ENCODE peak calls at places on chromosomes 11 and 22, in nine cellular contexts. One of them, this sample, is unnamed.

GRCh38 chr11:124402326-124402922 is 3.6 kb upstream of the OR8B3 start:
- DNase-seq in K562: peak
- DNase-seq in SK-N-SH: peak
- DNase-seq in HepG2: peak
- DNase-seq in H1: peak
- DNase-seq in A549: peak
- DNase-seq in HCT116: peak
- DNase-seq in WTC11: peak
- DNase-seq in endothelial cell of umbilical vein: peak
- DNase-seq in this sample: no peak

GRCh38 chr11:69578167-69578566 is 62.8 kb upstream of the CCND1 start:
- DNase-seq in HCT116: no peak
- DNase-seq in WTC11: no peak
- DNase-seq in SK-N-SH: no peak
- DNase-seq in endothelial cell of umbilical vein: no peak
- DNase-seq in H1: no peak
- DNase-seq in A549: no peak
- DNase-seq in HepG2: no peak
- DNase-seq in K562: no peak
- DNase-seq in this sample: peak

GRCh38 chr11:117816151-117816741 is 8.3 kb downstream of the FXYD2 start:
- DNase-seq in endothelial cell of umbilical vein: no peak
- DNase-seq in H1: no peak
- DNase-seq in HCT116: no peak
- DNase-seq in SK-N-SH: peak
- DNase-seq in WTC11: no peak
- DNase-seq in K562: no peak
- DNase-seq in A549: peak
- DNase-seq in HepG2: peak
- DNase-seq in this sample: no peak

GRCh38 chr11:19767691-19768151 is 55.1 kb downstream of the NAV2 start:
- DNase-seq in endothelial cell of umbilical vein: peak
- DNase-seq in A549: no peak
- DNase-seq in HCT116: no peak
- DNase-seq in HepG2: no peak
- DNase-seq in SK-N-SH: peak
- DNase-seq in WTC11: no peak
- DNase-seq in K562: no peak
- DNase-seq in H1: no peak
- DNase-seq in this sample: no peak

GRCh38 chr11:62505784-62506145 is 40.8 kb downstream of the AHNAK start:
- DNase-seq in A549: no peak
- DNase-seq in HCT116: no peak
- DNase-seq in SK-N-SH: no peak
- DNase-seq in H1: no peak
- DNase-seq in K562: no peak
- DNase-seq in WTC11: no peak
- DNase-seq in HepG2: no peak
- DNase-seq in endothelial cell of umbilical vein: no peak
- DNase-seq in this sample: no peak

GRCh38 chr11:2802389-2803185 is 83.0 kb downstream of the CDKN1C start:
- DNase-seq in HepG2: no peak
- DNase-seq in A549: no peak
- DNase-seq in SK-N-SH: no peak
- DNase-seq in HCT116: no peak
- DNase-seq in WTC11: peak
- DNase-seq in K562: no peak
- DNase-seq in endothelial cell of umbilical vein: no peak
- DNase-seq in H1: peak
- DNase-seq in this sample: no peak

GRCh38 chr22:45740236-45740635 is 68.6 kb downstream of the ATXN10 start:
- DNase-seq in K562: no peak
- DNase-seq in HepG2: no peak
- DNase-seq in SK-N-SH: no peak
- DNase-seq in WTC11: no peak
- DNase-seq in H1: no peak
- DNase-seq in HCT116: no peak
- DNase-seq in A549: no peak
- DNase-seq in endothelial cell of umbilical vein: no peak
- DNase-seq in this sample: no peak

GRCh38 chr11:2653930-2654739 is 45.7 kb downstream of the KCNQ1OT1 start:
- DNase-seq in HepG2: no peak
- DNase-seq in WTC11: no peak
- DNase-seq in HCT116: no peak
- DNase-seq in endothelial cell of umbilical vein: no peak
- DNase-seq in K562: peak
- DNase-seq in A549: no peak
- DNase-seq in H1: no peak
- DNase-seq in SK-N-SH: peak
- DNase-seq in this sample: no peak

GRCh38 chr22:25082096-25082495 is 117.6 kb upstream of the CRYBB3 start:
- DNase-seq in H1: no peak
- DNase-seq in K562: no peak
- DNase-seq in WTC11: no peak
- DNase-seq in A549: no peak
- DNase-seq in SK-N-SH: no peak
- DNase-seq in endothelial cell of umbilical vein: no peak
- DNase-seq in HepG2: no peak
- DNase-seq in HCT116: no peak
- DNase-seq in this sample: no peak

GRCh38 chr22:25080855-25081254 is 118.8 kb upstream of the CRYBB3 start:
- DNase-seq in endothelial cell of umbilical vein: no peak
- DNase-seq in HCT116: no peak
- DNase-seq in HepG2: no peak
- DNase-seq in H1: no peak
- DNase-seq in A549: no peak
- DNase-seq in K562: no peak
- DNase-seq in SK-N-SH: no peak
- DNase-seq in WTC11: no peak
- DNase-seq in this sample: no peak

GRCh38 chr22:25078591-25078990 is 121.1 kb upstream of the CRYBB3 start:
- DNase-seq in HepG2: no peak
- DNase-seq in H1: no peak
- DNase-seq in K562: no peak
- DNase-seq in SK-N-SH: no peak
- DNase-seq in A549: no peak
- DNase-seq in endothelial cell of umbilical vein: no peak
- DNase-seq in HCT116: no peak
- DNase-seq in WTC11: no peak
- DNase-seq in this sample: no peak

GRCh38 chr22:25083414-25084166 is 116.1 kb upstream of the CRYBB3 start:
- DNase-seq in WTC11: no peak
- DNase-seq in H1: no peak
- DNase-seq in HCT116: no peak
- DNase-seq in K562: no peak
- DNase-seq in HepG2: peak
- DNase-seq in A549: no peak
- DNase-seq in SK-N-SH: peak
- DNase-seq in endothelial cell of umbilical vein: no peak
- DNase-seq in this sample: no peak

GRCh38 chr22:25081409-25081824 is 118.2 kb upstream of the CRYBB3 start:
- DNase-seq in endothelial cell of umbilical vein: peak
- DNase-seq in K562: peak
- DNase-seq in H1: peak
- DNase-seq in A549: peak
- DNase-seq in HCT116: peak
- DNase-seq in SK-N-SH: peak
- DNase-seq in WTC11: peak
- DNase-seq in HepG2: peak
- DNase-seq in this sample: no peak
- TF ChIP-seq MAX in endothelial cell of umbilical vein: no peak
- TF ChIP-seq MAX in K562: no peak
- TF ChIP-seq MAX in H1: peak
- TF ChIP-seq MAX in A549: peak
- TF ChIP-seq MAX in HCT116: peak
- TF ChIP-seq MAX in SK-N-SH: no peak
- TF ChIP-seq MAX in WTC11: no peak
- TF ChIP-seq MAX in HepG2: peak
- TF ChIP-seq MAX in this sample: no peak

GRCh38 chr22:36293606-36294292 is 40.8 kb downstream of the APOL1 start:
- DNase-seq in endothelial cell of umbilical vein: no peak
- DNase-seq in HepG2: no peak
- DNase-seq in SK-N-SH: no peak
- DNase-seq in HCT116: no peak
- DNase-seq in WTC11: no peak
- DNase-seq in A549: no peak
- DNase-seq in H1: no peak
- DNase-seq in K562: no peak
- DNase-seq in this sample: no peak
- TF ChIP-seq MAX in endothelial cell of umbilical vein: no peak
- TF ChIP-seq MAX in HepG2: no peak
- TF ChIP-seq MAX in SK-N-SH: no peak
- TF ChIP-seq MAX in HCT116: no peak
- TF ChIP-seq MAX in WTC11: no peak
- TF ChIP-seq MAX in A549: no peak
- TF ChIP-seq MAX in H1: no peak
- TF ChIP-seq MAX in K562: no peak
- TF ChIP-seq MAX in this sample: no peak

GRCh38 chr11:12377824-12378593 is 638 bp downstream of the PARVA start:
- DNase-seq in A549: peak
- DNase-seq in K562: peak
- DNase-seq in endothelial cell of umbilical vein: peak
- DNase-seq in WTC11: peak
- DNase-seq in H1: peak
- DNase-seq in HepG2: peak
- DNase-seq in SK-N-SH: peak
- DNase-seq in HCT116: peak
- DNase-seq in this sample: no peak

GRCh38 chr11:12377106-12377823 is at the start of gene PARVA:
- DNase-seq in SK-N-SH: no peak
- DNase-seq in H1: peak
- DNase-seq in endothelial cell of umbilical vein: peak
- DNase-seq in HCT116: peak
- DNase-seq in K562: no peak
- DNase-seq in HepG2: peak
- DNase-seq in A549: peak
- DNase-seq in WTC11: peak
- DNase-seq in this sample: no peak

GRCh38 chr11:12382451-12382850 is 5.1 kb downstream of the PARVA start:
- DNase-seq in H1: no peak
- DNase-seq in WTC11: no peak
- DNase-seq in A549: no peak
- DNase-seq in endothelial cell of umbilical vein: no peak
- DNase-seq in HepG2: no peak
- DNase-seq in HCT116: no peak
- DNase-seq in K562: no peak
- DNase-seq in SK-N-SH: no peak
- DNase-seq in this sample: no peak

GRCh38 chr11:12381875-12382274 is 4.5 kb downstream of the PARVA start:
- DNase-seq in HCT116: no peak
- DNase-seq in HepG2: no peak
- DNase-seq in endothelial cell of umbilical vein: no peak
- DNase-seq in K562: no peak
- DNase-seq in H1: no peak
- DNase-seq in SK-N-SH: no peak
- DNase-seq in A549: no peak
- DNase-seq in WTC11: no peak
- DNase-seq in this sample: no peak

DNA sequence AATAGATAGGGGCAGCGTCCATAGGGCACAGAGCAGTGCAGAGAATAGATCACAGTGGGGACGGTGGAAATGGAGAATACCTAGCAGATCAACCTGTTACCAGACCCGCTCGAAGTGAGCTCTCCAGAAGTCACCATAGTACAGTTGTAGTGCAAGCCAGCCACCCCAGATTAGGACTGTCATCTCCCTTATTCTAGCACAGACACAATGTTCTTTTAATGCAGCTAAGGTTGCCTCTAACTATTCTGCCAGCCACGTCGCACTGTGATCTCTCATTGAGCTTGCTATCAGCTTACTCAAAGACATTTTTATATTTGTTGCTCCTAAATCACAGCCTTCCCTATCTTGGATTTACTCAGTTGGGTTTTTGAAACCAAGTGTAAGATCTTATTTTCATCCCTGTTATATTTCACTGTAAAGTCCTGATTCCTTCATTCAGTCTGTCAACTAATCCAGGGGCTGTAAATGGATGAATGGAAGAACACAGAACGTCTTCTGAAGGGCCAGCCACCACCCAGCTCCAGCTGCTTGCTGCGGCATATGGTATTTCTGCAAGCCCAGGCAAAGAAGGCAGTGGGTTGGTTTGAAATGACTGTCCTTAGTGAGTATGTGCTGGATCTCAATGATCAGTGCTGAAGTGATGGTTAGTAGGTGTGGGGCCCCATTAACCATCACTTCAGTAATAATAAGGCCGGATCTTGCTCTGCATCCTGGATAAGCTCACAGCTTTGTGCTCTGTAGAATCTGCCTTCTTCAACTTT is 3.4 kb downstream of the PARVA start:
- DNase-seq in SK-N-SH: no peak
- DNase-seq in endothelial cell of umbilical vein: no peak
- DNase-seq in HepG2: no peak
- DNase-seq in A549: no peak
- DNase-seq in WTC11: no peak
- DNase-seq in HCT116: no peak
- DNase-seq in K562: no peak
- DNase-seq in H1: no peak
- DNase-seq in this sample: no peak
- TF ChIP-seq MAX in SK-N-SH: no peak
- TF ChIP-seq MAX in endothelial cell of umbilical vein: no peak
- TF ChIP-seq MAX in HepG2: no peak
- TF ChIP-seq MAX in A549: no peak
- TF ChIP-seq MAX in WTC11: no peak
- TF ChIP-seq MAX in HCT116: no peak
- TF ChIP-seq MAX in K562: no peak
- TF ChIP-seq MAX in H1: no peak
- TF ChIP-seq MAX in this sample: no peak

GRCh38 chr11:11262171-11262920 is 90.7 kb downstream of the CSNK2A3 start:
- DNase-seq in HepG2: no peak
- DNase-seq in H1: no peak
- DNase-seq in HCT116: no peak
- DNase-seq in SK-N-SH: no peak
- DNase-seq in A549: no peak
- DNase-seq in K562: no peak
- DNase-seq in endothelial cell of umbilical vein: no peak
- DNase-seq in WTC11: no peak
- DNase-seq in this sample: no peak

GRCh38 chr11:11261629-11262028 is 91.4 kb downstream of the CSNK2A3 start:
- DNase-seq in H1: no peak
- DNase-seq in SK-N-SH: no peak
- DNase-seq in endothelial cell of umbilical vein: no peak
- DNase-seq in K562: no peak
- DNase-seq in A549: no peak
- DNase-seq in HepG2: no peak
- DNase-seq in WTC11: no peak
- DNase-seq in HCT116: no peak
- DNase-seq in this sample: peak

GRCh38 chr11:11265994-11266606 is 87.0 kb downstream of the CSNK2A3 start:
- DNase-seq in WTC11: peak
- DNase-seq in HCT116: peak
- DNase-seq in A549: peak
- DNase-seq in K562: peak
- DNase-seq in H1: peak
- DNase-seq in HepG2: no peak
- DNase-seq in endothelial cell of umbilical vein: no peak
- DNase-seq in SK-N-SH: peak
- DNase-seq in this sample: no peak

GRCh38 chr11:11265320-11265719 is 87.7 kb downstream of the CSNK2A3 start:
- DNase-seq in K562: no peak
- DNase-seq in HepG2: no peak
- DNase-seq in HCT116: no peak
- DNase-seq in SK-N-SH: no peak
- DNase-seq in WTC11: no peak
- DNase-seq in H1: no peak
- DNase-seq in endothelial cell of umbilical vein: no peak
- DNase-seq in A549: no peak
- DNase-seq in this sample: no peak

DNA sequence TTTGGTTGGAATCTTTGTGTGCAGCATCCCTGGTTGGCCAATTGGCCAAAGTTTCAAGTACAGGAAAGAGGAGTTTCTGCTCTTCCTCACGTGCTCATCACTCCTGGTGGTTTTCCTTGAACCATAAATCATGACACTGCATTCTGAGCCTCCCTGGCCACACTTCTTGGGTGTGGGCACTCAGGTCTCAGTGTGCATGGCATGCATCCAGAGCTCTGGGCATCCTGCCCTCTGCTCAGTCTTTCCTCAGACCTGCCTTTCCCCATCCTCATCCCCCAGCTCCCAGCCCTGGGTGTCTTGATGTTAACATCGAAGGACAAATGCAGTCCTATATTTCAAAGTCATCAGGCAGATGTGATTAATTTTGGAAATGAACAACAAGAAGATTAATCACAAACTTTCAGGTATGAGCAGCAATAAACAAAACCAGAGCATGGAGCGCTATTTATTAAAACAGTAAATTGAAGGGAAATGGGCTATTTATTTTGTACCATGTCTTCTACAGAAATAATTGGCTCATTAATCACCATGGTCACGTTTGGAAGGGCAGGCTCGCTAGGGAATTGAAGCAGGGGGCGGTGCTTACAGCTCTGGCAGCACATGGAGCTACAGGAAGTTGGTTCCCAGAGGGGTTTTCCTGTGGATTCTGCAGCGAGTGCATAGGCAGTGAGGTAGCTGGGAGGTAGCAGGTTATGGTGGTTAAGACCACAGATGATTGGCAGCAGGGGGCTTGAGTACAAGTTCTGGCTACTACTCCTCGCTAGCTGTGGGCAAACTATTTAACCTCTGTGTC is 89.6 kb downstream of the CSNK2A3 start:
- DNase-seq in HCT116: no peak
- DNase-seq in SK-N-SH: peak
- DNase-seq in WTC11: no peak
- DNase-seq in K562: no peak
- DNase-seq in endothelial cell of umbilical vein: no peak
- DNase-seq in A549: no peak
- DNase-seq in HepG2: no peak
- DNase-seq in H1: no peak
- DNase-seq in this sample: no peak
- TF ChIP-seq MAX in HCT116: no peak
- TF ChIP-seq MAX in SK-N-SH: no peak
- TF ChIP-seq MAX in WTC11: no peak
- TF ChIP-seq MAX in K562: no peak
- TF ChIP-seq MAX in endothelial cell of umbilical vein: no peak
- TF ChIP-seq MAX in A549: no peak
- TF ChIP-seq MAX in HepG2: no peak
- TF ChIP-seq MAX in H1: no peak
- TF ChIP-seq MAX in this sample: no peak